ENCODE peak calls at places on chromosomes 2 and 18, in nine cellular contexts. F is K562, E is HepG2, A is A549, V is GM12878, S is H1, D is endothelial cell of umbilical vein, H is HCT116, L is SK-N-SH. X is an unnamed sample.

GRCh38 chr2:68715353-68716041 is 19.1 kb upstream of the ARHGAP25 start:
- DNase-seq in A (peak), H (peak), F (peak), E (peak), V (peak), S (peak), L (peak), D (peak), X (peak)

GRCh38 chr18:46152808-46153617 is 48.8 kb downstream of the HAUS1 start:
- DNase-seq in V (no peak), F (peak), A (no peak), S (no peak), L (peak), D (no peak), E (no peak), H (no peak), X (no peak)

GRCh38 chr18:79510731-79511141 is 115.0 kb downstream of the NFATC1 start:
- DNase-seq in F (no peak), L (no peak), S (no peak), H (no peak), A (no peak), V (no peak), E (no peak), D (no peak), X (no peak)

GRCh38 chr2:217714268-217714643 is 288.5 kb downstream of the TNS1 start:
- DNase-seq in E (peak), S (no peak), A (no peak), V (no peak), D (peak), L (no peak), H (no peak), F (no peak), X (peak)

GRCh38 chr18:49135871-49136270 is 185.1 kb upstream of the SMAD7 start:
- DNase-seq in D (peak), L (peak), V (no peak), E (peak), A (no peak), S (no peak), H (no peak), F (no peak), X (peak)

GRCh38 chr18:8299054-8299708 is 310.1 kb upstream of the RAB12 start:
- DNase-seq in A (no peak), L (no peak), S (no peak), D (no peak), H (no peak), F (no peak), E (peak), V (no peak), X (no peak)

GRCh38 chr18:46334200-46334553 is 230.0 kb downstream of the HAUS1 start:
- DNase-seq in L (no peak), A (no peak), H (no peak), S (no peak), V (no peak), E (no peak), D (no peak), F (no peak), X (no peak)

GRCh38 chr18:11808001-11808855 is 43.0 kb upstream of the CHMP1B start:
- DNase-seq in A (peak), H (peak), F (no peak), S (no peak), V (no peak), D (no peak), L (no peak), E (peak), X (no peak)

GRCh38 chr2:31270871-31271270 is 36.9 kb downstream of the EHD3 start:
- DNase-seq in L (no peak), S (no peak), V (no peak), F (no peak), D (no peak), H (no peak), A (no peak), E (no peak), X (no peak)

GRCh38 chr18:3367491-3368091 is 82.4 kb upstream of the TGIF1 start:
- DNase-seq in A (no peak), V (no peak), F (no peak), D (no peak), S (no peak), E (no peak), L (no peak), H (no peak), X (no peak)

GRCh38 chr2:224884188-224884587 is 158.1 kb downstream of the DOCK10 start:
- DNase-seq in F (no peak), E (no peak), H (no peak), A (no peak), S (no peak), D (no peak), V (no peak), L (peak), X (peak)

GRCh38 chr18:65988972-65989371 is 238.2 kb downstream of the CDH7 start:
- DNase-seq in E (no peak), S (no peak), V (no peak), D (no peak), F (no peak), L (no peak), H (no peak), A (no peak), X (no peak)

GRCh38 chr2:20539776-20540586 is 93.1 kb downstream of the RHOB start:
- DNase-seq in S (no peak), A (no peak), F (peak), E (no peak), H (no peak), D (no peak), L (no peak), V (no peak), X (no peak)

GRCh38 chr2:157759855-157760254 is 116.3 kb downstream of the ACVR1 start:
- DNase-seq in D (no peak), E (no peak), A (no peak), L (no peak), V (no peak), S (no peak), F (no peak), H (no peak), X (no peak)

GRCh38 chr2:172364261-172364660 is 63.1 kb upstream of the ITGA6 start:
- DNase-seq in A (no peak), S (no peak), E (no peak), D (no peak), F (no peak), L (no peak), H (no peak), V (no peak), X (no peak)

GRCh38 chr18:74166397-74166796 is 18.1 kb downstream of the TIMM21 start:
- DNase-seq in S (no peak), V (no peak), E (peak), H (no peak), A (no peak), L (no peak), F (no peak), D (no peak), X (no peak)

GRCh38 chr2:209472386-209472832 is 48.6 kb downstream of the MAP2 start:
- DNase-seq in L (no peak), E (no peak), A (no peak), H (no peak), S (no peak), F (no peak), D (peak), V (no peak), X (peak)

GRCh38 chr18:46488472-46489213 is 168.4 kb downstream of the LOXHD1 start:
- DNase-seq in V (no peak), L (no peak), S (no peak), H (no peak), F (no peak), D (no peak), A (no peak), E (no peak), X (no peak)

GRCh38 chr2:24021122-24021998 is 11.5 kb downstream of the MFSD2B start:
- DNase-seq in L (peak), S (peak), D (no peak), F (peak), E (peak), H (no peak), V (no peak), A (peak), X (peak)

GRCh38 chr18:11308499-11308898 is 159.1 kb upstream of the PIEZO2 start:
- DNase-seq in L (no peak), H (no peak), D (no peak), A (no peak), V (no peak), S (no peak), F (no peak), E (no peak), X (peak)

GRCh38 chr18:24878289-24878688 is 417.9 kb downstream of the HRH4 start:
- DNase-seq in F (no peak), A (no peak), S (no peak), V (no peak), H (no peak), L (peak), E (peak), D (peak), X (peak)

GRCh38 chr18:10351858-10352257 is 102.6 kb upstream of the APCDD1 start:
- DNase-seq in F (no peak), L (no peak), E (no peak), A (no peak), S (no peak), H (no peak), D (no peak), V (no peak), X (no peak)

GRCh38 chr2:207258191-207258991 is 92.6 kb upstream of the KLF7 start:
- DNase-seq in V (no peak), S (peak), H (no peak), A (peak), L (no peak), D (peak), E (no peak), F (no peak), X (peak)

GRCh38 chr2:177315303-177315887 is 50.9 kb upstream of the NFE2L2 start:
- DNase-seq in E (no peak), H (no peak), L (no peak), D (no peak), F (no peak), A (no peak), S (no peak), V (no peak), X (no peak)

GRCh38 chr2:225019100-225019499 is 23.2 kb downstream of the DOCK10 start:
- DNase-seq in A (no peak), S (no peak), F (no peak), L (no peak), D (no peak), E (no peak), H (no peak), V (no peak), X (no peak)

GRCh38 chr18:48376406-48376805 is 32.8 kb downstream of the ZBTB7C start:
- DNase-seq in F (no peak), S (no peak), H (no peak), D (no peak), A (no peak), V (no peak), E (no peak), L (peak), X (no peak)

GRCh38 chr2:175490306-175490705 is 308.8 kb upstream of the ATP5MC3 start:
- DNase-seq in S (no peak), A (no peak), F (no peak), L (peak), E (no peak), H (no peak), V (no peak), D (no peak), X (no peak)

GRCh38 chr2:176959614-176960013 is 253.0 kb upstream of the HNRNPA3 start:
- DNase-seq in A (no peak), H (no peak), L (no peak), V (no peak), F (no peak), E (no peak), S (no peak), D (no peak), X (no peak)

GRCh38 chr18:57797209-57797651 is 5.9 kb downstream of the ATP8B1 start:
- DNase-seq in L (no peak), D (no peak), H (no peak), F (no peak), S (no peak), A (no peak), V (no peak), E (peak), X (no peak)

GRCh38 chr18:79439201-79440023 is 43.7 kb downstream of the NFATC1 start:
- DNase-seq in H (no peak), S (no peak), V (no peak), L (no peak), E (no peak), D (no peak), A (no peak), F (peak), X (peak)

GRCh38 chr2:48232351-48232750 is 297.6 kb upstream of the STON1 start:
- DNase-seq in V (no peak), S (no peak), D (no peak), E (no peak), A (no peak), H (no peak), F (no peak), L (no peak), X (no peak)

GRCh38 chr2:220043155-220043992 is 415.9 kb downstream of the SLC4A3 start:
- DNase-seq in D (no peak), E (no peak), H (no peak), S (no peak), A (no peak), L (no peak), V (no peak), F (no peak), X (no peak)

GRCh38 chr2:224982910-224983688 is 59.2 kb downstream of the DOCK10 start:
- DNase-seq in D (no peak), E (no peak), F (no peak), V (peak), S (no peak), L (no peak), H (no peak), A (no peak), X (no peak)

GRCh38 chr2:233083782-233084181 is 23.6 kb downstream of the INPP5D start:
- DNase-seq in H (no peak), F (no peak), E (no peak), V (no peak), L (no peak), A (no peak), D (peak), S (no peak), X (no peak)

GRCh38 chr2:134772493-134773169 is 53.8 kb upstream of the TMEM163 start:
- DNase-seq in F (no peak), A (no peak), E (no peak), S (no peak), L (no peak), H (no peak), V (no peak), D (no peak), X (no peak)

GRCh38 chr18:53441761-53442414 is 782.6 kb downstream of the MBD2 start:
- DNase-seq in A (no peak), L (peak), H (no peak), D (no peak), S (no peak), V (no peak), E (no peak), F (no peak), X (no peak)

GRCh38 chr2:95361216-95361980 is 41.1 kb upstream of the FAHD2A start:
- DNase-seq in F (no peak), E (no peak), D (no peak), H (no peak), L (no peak), V (no peak), A (no peak), S (no peak), X (no peak)

GRCh38 chr18:35999925-36000324 is 27.4 kb downstream of the RMP24 start:
- DNase-seq in D (no peak), L (no peak), F (no peak), H (no peak), V (no peak), A (no peak), E (no peak), S (no peak), X (peak)

GRCh38 chr18:35993013-35993412 is 20.5 kb downstream of the RMP24 start:
- DNase-seq in F (no peak), S (no peak), A (no peak), D (no peak), V (no peak), H (no peak), E (no peak), L (no peak), X (no peak)

DNA sequence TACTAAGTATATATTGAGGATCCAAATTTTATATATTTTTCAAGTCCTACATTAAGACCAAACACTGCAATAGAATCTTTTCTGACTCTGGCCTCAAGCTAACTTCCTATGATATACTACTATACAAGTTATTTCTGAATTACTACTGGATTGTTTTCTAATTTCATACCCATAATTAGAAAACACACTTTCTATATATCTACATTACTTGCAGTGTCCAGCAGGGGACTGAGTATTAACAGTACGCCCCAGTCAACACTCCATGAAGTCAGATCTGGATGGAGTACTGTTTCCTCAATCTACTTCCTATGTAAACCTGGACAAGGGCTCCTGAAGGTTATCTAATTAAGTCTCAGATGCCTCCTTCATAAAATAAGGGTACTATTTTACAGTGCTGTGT is 26.5 kb downstream of the RMP24 start:
- DNase-seq in V (no peak), H (no peak), F (peak), S (no peak), E (no peak), D (peak), A (no peak), L (peak), X (peak)
- TF ChIP-seq MAX in V (no peak), H (no peak), F (no peak), S (no peak), E (no peak), D (no peak), A (no peak), L (no peak), X (no peak)

DNA sequence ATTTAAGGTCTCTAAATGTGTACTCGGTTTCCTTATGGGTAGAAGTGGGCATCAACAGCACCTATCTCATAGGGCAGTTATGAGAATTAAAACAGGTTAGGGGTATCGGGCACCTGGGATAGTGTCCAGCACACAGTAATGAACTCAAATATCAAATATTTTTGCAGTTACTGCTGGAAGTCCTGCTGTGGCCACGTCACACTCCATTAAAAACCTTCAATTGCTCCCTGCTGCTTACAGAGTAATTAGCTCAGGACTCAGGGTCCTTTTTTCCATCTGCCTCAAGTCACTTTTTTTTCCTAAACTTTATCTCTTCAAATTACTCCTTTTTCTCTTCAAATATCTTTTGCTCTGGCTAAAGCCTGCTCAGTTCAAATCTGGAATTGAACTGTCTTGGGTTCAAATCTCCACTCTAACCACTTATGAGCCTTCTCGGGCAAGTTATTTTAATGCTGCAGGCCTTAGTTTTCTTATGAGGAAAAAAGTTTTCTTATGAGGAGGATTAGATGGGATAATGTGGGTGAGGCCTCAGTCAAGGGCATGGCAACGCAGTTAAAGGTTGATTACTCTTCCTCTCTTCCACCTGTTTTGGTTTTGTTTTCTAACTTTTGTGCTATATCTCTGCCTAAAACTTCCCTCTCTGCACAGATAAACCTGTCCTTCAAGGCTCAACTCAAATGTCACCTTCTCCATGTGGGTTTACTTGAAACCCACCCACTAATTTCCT is 36.6 kb downstream of the SPRED2 start:
- DNase-seq in L (no peak), A (no peak), V (no peak), H (no peak), S (no peak), F (no peak), D (no peak), E (no peak), X (no peak)
- H3K4me3 ChIP-seq in L (no peak), A (no peak), V (no peak), H (no peak), S (no peak), F (no peak), D (no peak), E (no peak), X (no peak)

GRCh38 chr2:149561309-149561926 is 26.2 kb downstream of the MMADHC start:
- DNase-seq in D (peak), E (peak), H (no peak), V (no peak), F (peak), S (no peak), A (no peak), L (peak), X (peak)
- TF ChIP-seq CTCF in D (peak), E (peak), H (peak), V (peak), F (peak), S (peak), A (peak), L (peak), X (peak)

GRCh38 chr2:40606862-40607261 is 155.0 kb upstream of the SLC8A1 start:
- DNase-seq in E (no peak), L (no peak), F (no peak), A (no peak), S (no peak), D (no peak), H (no peak), V (no peak), X (no peak)

GRCh38 chr2:40611196-40611595 is 159.3 kb upstream of the SLC8A1 start:
- DNase-seq in H (no peak), S (no peak), F (no peak), E (no peak), D (no peak), V (no peak), L (no peak), A (no peak), X (no peak)
- TF ChIP-seq MAX in H (no peak), S (no peak), F (no peak), E (no peak), D (no peak), V (no peak), L (no peak), A (no peak), X (no peak)

GRCh38 chr2:40243581-40243980 is 208.3 kb downstream of the SLC8A1 start:
- DNase-seq in H (no peak), S (no peak), F (no peak), D (no peak), V (no peak), A (no peak), E (no peak), L (no peak), X (no peak)
- H3K4me3 ChIP-seq in H (no peak), S (no peak), F (no peak), D (no peak), V (no peak), A (no peak), E (no peak), L (no peak), X (no peak)

DNA sequence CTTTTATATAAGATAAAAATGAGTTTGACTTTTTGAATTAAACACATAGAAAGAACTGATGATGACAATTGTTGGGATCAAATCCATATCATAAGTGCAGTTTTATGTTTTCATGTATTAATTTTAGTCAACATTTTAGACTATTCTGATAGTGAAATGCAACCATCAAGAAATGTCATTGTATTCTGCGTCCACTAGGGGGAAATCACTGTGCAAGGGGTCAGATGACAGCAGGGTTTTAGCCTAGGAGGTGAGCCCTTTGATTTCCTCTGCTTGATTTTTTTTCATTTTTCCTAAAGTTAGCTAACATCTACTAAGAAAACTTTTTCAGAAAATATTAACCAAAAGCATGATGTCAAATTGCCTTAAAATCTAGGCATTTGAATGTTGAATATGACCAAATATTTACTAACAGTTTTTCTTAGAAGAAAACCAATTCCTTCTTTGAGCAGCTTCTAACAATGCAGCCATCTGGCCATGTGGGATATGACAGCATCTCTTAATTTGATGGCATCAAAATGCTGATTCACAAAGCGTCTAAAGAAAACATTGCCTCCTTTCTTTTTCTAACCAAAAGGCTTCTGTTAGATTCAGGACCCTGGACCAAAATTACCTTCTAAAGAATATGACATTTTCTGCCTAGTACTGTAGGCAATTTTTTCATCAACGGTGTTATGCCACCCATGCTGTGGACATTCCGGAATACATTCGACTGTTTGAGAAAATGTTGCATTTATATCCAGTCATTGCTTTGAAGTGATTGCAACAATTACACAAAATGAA is 141.5 kb downstream of the SPHKAP start:
- DNase-seq in S (no peak), H (peak), L (peak), D (no peak), A (peak), V (no peak), F (peak), E (peak), X (peak)
- TF ChIP-seq CTCF in S (peak), H (peak), L (peak), D (no peak), A (peak), V (peak), F (peak), E (peak), X (peak)

X was measured in NB4.